ENCODE peak calls at places on chromosomes 12 and 14, in ten cellular contexts. O is CD4-positive, CD25-positive, alpha-beta regulatory T cell; C is upper lobe of right lung; E is DND-41; R is heart right ventricle; P is left lung; S is naive thymus-derived CD4-positive, alpha-beta T cell; Y is right lobe of liver; B is body of pancreas; F is HepG2. G is an unnamed sample.

GRCh38 chr12:46490635-46491034 is 118.1 kb upstream of the SLC38A2 start:
- ATAC-seq in O (no peak), C (no peak), E (no peak), R (no peak), P (no peak), S (no peak), Y (no peak), B (no peak), F (no peak), G (peak; percentile 46)

GRCh38 chr12:24360907-24361306 is 411.4 kb upstream of the SOX5 start:
- ATAC-seq in O (no peak), C (no peak), E (no peak), R (no peak), P (no peak), S (no peak), Y (peak; percentile 75), B (no peak), F (peak; percentile 99), G (no peak)

GRCh38 chr12:106179086-106179485 is 40.3 kb upstream of the NUAK1 start:
- ATAC-seq in O (no peak), C (no peak), E (no peak), R (peak; percentile 85), P (no peak), S (no peak), Y (no peak), B (peak; percentile 42), F (peak; percentile 81), G (peak; percentile 88)

GRCh38 chr14:88834883-88835431 is 10.5 kb downstream of the TTC8 start:
- ATAC-seq in O (no peak), C (no peak), E (no peak), R (peak; percentile 74), P (peak; percentile 60), S (no peak), Y (no peak), B (no peak), F (no peak), G (no peak)

GRCh38 chr14:22532345-22533056 is 56.5 kb downstream of the DAD1 start:
- ATAC-seq in O (no peak), C (no peak), E (no peak), R (no peak), P (no peak), S (no peak), Y (no peak), B (no peak), F (no peak), G (no peak)

GRCh38 chr14:57227083-57227482 is 41.6 kb downstream of the EXOC5 start:
- ATAC-seq in O (no peak), C (no peak), E (no peak), R (no peak), P (no peak), S (no peak), Y (no peak), B (no peak), F (no peak), G (no peak)

GRCh38 chr14:77022219-77022852 is 6.2 kb downstream of the IRF2BPL start:
- ATAC-seq in O (no peak), C (no peak), E (no peak), R (no peak), P (no peak), S (no peak), Y (no peak), B (no peak), F (no peak), G (no peak)

GRCh38 chr14:27148143-27148542 is 550.3 kb upstream of the NOVA1 start:
- ATAC-seq in O (no peak), C (no peak), E (no peak), R (no peak), P (no peak), S (no peak), Y (no peak), B (no peak), F (no peak), G (no peak)

GRCh38 chr12:76236640-76237039 is 111.6 kb downstream of the BBS10 start:
- ATAC-seq in O (no peak), C (no peak), E (no peak), R (no peak), P (peak; percentile 57), S (no peak), Y (no peak), B (no peak), F (no peak), G (no peak)
- H3K27ac ChIP-seq in O (no peak overlapping the region), C (no peak overlapping the region), E (no peak overlapping the region), R (no peak overlapping the region), P (no peak overlapping the region), S (no peak overlapping the region), Y (no peak overlapping the region), B (no peak overlapping the region), F (no peak overlapping the region), G (no peak overlapping the region)

GRCh38 chr12:50661300-50662120 is 102.4 kb upstream of the ATF1 start:
- ATAC-seq in O (no peak), C (no peak), E (no peak), R (no peak), P (no peak), S (no peak), Y (no peak), B (no peak), F (no peak), G (no peak)

GRCh38 chr12:50660425-50660822 is 103.5 kb upstream of the ATF1 start:
- ATAC-seq in O (no peak), C (no peak), E (no peak), R (no peak), P (no peak), S (no peak), Y (no peak), B (no peak), F (no peak), G (no peak)

GRCh38 chr12:50659690-50660424 is 104.0 kb upstream of the ATF1 start:
- ATAC-seq in O (no peak), C (no peak), E (peak; percentile 40), R (no peak), P (peak; percentile 52), S (no peak), Y (no peak), B (no peak), F (peak; percentile 45), G (no peak)

GRCh38 chr12:50662121-50662480 is 101.8 kb upstream of the ATF1 start:
- ATAC-seq in O (no peak), C (no peak), E (no peak), R (no peak), P (no peak), S (no peak), Y (no peak), B (no peak), F (no peak), G (no peak)

DNA sequence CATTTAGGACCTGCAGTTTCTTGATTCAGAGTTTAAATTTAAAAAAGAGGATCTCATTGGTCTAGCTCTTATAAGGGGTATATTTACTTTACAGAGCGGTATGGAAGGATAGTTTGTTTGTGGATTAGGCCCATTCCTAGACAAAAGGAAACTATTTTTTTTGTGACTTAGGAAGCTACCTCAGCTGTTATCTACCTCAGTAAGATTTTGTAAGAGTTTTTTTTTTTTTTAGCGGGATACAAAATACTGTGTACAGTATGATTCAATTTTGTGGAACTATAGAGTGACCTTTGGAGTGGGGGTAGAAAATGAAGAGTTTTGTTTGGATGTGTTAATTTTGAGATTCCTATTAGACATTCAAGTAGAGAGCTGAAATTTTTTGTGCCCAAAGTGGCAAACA is 104.6 kb upstream of the ATF1 start:
- ATAC-seq in O (no peak), C (no peak), E (no peak), R (no peak), P (no peak), S (no peak), Y (no peak), B (no peak), F (peak; percentile 63), G (no peak)
- H3K27ac ChIP-seq in O (no peak overlapping the region), C (no peak overlapping the region), E (no peak overlapping the region), R (no peak overlapping the region), P (no peak overlapping the region), S (no peak overlapping the region), Y (no peak overlapping the region), B (no peak overlapping the region), F (peak overlapping the region; percentile 61), G (no peak overlapping the region)

DNA sequence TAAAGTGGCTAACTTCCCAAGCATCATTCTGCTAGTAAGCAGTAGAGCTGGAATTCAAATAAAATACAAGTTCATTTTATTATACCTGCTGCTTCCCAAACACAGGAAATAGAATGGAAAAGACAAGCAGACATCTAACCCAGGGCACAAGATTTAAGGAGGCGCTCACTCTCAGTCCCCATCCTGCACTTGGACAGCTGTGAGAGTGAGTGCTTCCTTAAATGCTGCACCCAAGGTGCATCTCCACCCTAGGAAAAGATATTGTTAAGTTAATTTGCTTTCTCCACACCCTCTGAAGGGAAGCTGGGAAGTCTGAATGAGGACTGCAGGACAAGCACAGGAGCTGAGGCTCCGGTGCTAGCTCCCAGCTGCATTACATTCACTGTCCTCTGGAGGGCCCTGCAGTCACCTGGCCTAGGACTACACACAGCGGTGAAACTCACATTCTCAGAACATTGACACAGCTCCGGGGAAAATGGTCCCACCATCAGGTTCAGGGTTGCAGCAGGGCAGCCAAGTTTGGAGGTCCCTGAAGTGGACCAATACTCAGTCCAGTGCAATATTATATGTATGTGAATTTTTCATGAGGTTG is 14.2 kb downstream of the HEBP1 start:
- ATAC-seq in O (peak; percentile 47), C (peak; percentile 88), E (no peak), R (peak; percentile 14), P (peak; percentile 79), S (peak; percentile 81), Y (peak; percentile 76), B (peak; percentile 58), F (peak; percentile 99), G (no peak)
- H3K27ac ChIP-seq in O (no peak overlapping the region), C (no peak overlapping the region), E (no peak overlapping the region), R (no peak overlapping the region), P (no peak overlapping the region), S (no peak overlapping the region), Y (no peak overlapping the region), B (no peak overlapping the region), F (no peak overlapping the region), G (no peak overlapping the region)

GRCh38 chr12:49366652-49367380 is 446 bp upstream of the SPATS2 start:
- ATAC-seq in O (peak; percentile 84), C (peak; percentile 95), E (peak; percentile 83), R (peak; percentile 90), P (peak; percentile 94), S (peak; percentile 90), Y (peak; percentile 96), B (peak; percentile 89), F (peak; percentile 87), G (peak; percentile 95)

GRCh38 chr12:49369723-49370145 is 2.5 kb downstream of the SPATS2 start:
- ATAC-seq in O (no peak), C (no peak), E (no peak), R (no peak), P (no peak), S (no peak), Y (no peak), B (no peak), F (peak; percentile 45), G (no peak)

GRCh38 chr12:49367381-49368239 is at the start of gene SPATS2:
- ATAC-seq in O (no peak), C (peak; percentile 1), E (peak; percentile 9), R (peak; percentile 15), P (peak; percentile 11), S (no peak), Y (no peak), B (peak; percentile 0), F (no peak), G (no peak)

GRCh38 chr12:49370539-49370938 is 3.3 kb downstream of the SPATS2 start:
- ATAC-seq in O (no peak), C (no peak), E (no peak), R (no peak), P (no peak), S (no peak), Y (no peak), B (no peak), F (no peak), G (no peak)

DNA sequence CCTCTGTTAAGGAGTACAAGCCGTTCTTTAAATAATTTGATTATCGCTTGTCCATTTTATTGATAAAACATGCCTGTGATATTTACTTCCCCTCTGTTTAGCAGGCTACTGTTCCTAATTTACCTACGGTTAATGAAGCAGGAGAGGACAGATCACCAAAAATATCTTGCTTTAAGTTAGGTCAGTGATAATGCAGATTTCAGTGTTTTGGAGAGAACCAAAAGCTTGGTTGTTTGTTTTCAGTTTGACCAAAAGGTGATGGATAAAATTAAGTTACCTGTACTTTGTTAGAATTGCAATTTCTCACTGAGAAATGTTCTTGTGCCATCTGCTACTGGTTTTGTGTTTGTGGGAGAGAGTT is 958 bp downstream of the SPATS2 start:
- ATAC-seq in O (no peak), C (no peak), E (no peak), R (no peak), P (no peak), S (no peak), Y (no peak), B (no peak), F (no peak), G (no peak)
- H3K27ac ChIP-seq in O (no peak overlapping the region), C (peak overlapping the region; percentile 91), E (peak overlapping the region; percentile 96), R (no peak overlapping the region), P (peak overlapping the region; percentile 94), S (peak overlapping the region; percentile 87), Y (no peak overlapping the region), B (peak overlapping the region; percentile 94), F (peak overlapping the region; percentile 97), G (peak overlapping the region; percentile 98)